ENCODE peak calls at places on chromosomes 6 and 20, in seven cellular contexts. Z, G, U, R, P, C and T are unnamed samples.

GRCh38 chr20:48717095-48717958 is 110.5 kb downstream of the PREX1 start:
- DNase-seq in Z (no peak), G (no peak), U (no peak), R (no peak), P (no peak), C (no peak), T (no peak)

GRCh38 chr6:51349866-51350265 is 531.2 kb downstream of the TFAP2B start:
- DNase-seq in Z (peak), G (no peak), U (no peak), R (no peak), P (no peak), C (no peak), T (no peak)

GRCh38 chr6:161257778-161258457 is 15.9 kb downstream of the AGPAT4 start:
- DNase-seq in Z (no peak), G (peak), U (no peak), R (peak), P (no peak), C (no peak), T (peak)

GRCh38 chr6:40485300-40485699 is 101.9 kb downstream of the LRFN2 start:
- DNase-seq in Z (no peak), G (no peak), U (no peak), R (no peak), P (no peak), C (no peak), T (no peak)

GRCh38 chr20:16904751-16905150 is 156.6 kb downstream of the OTOR start:
- DNase-seq in Z (peak), G (no peak), U (no peak), R (no peak), P (no peak), C (no peak), T (no peak)

GRCh38 chr20:58179432-58180099 is 48.9 kb downstream of the ANKRD60 start:
- DNase-seq in Z (peak), G (no peak), U (peak), R (no peak), P (no peak), C (peak), T (peak)

GRCh38 chr6:109105681-109106080 is 10.4 kb downstream of the CEP57L1 start:
- DNase-seq in Z (no peak), G (no peak), U (no peak), R (no peak), P (no peak), C (no peak), T (no peak)

GRCh38 chr6:16712931-16713484 is 48.3 kb downstream of the ATXN1 start:
- DNase-seq in Z (no peak), G (peak), U (peak), R (peak), P (no peak), C (no peak), T (peak)

GRCh38 chr6:31007694-31008093 is 2.6 kb upstream of the MUC22 start:
- DNase-seq in Z (no peak), G (peak), U (no peak), R (peak), P (no peak), C (no peak), T (peak)

GRCh38 chr6:75524322-75524972 is 30.8 kb upstream of the FILIP1 start:
- DNase-seq in Z (peak), G (peak), U (no peak), R (peak), P (no peak), C (no peak), T (peak)

GRCh38 chr20:53074811-53075314 is 102.7 kb downstream of the TSHZ2 start:
- DNase-seq in Z (no peak), G (peak), U (no peak), R (no peak), P (no peak), C (no peak), T (no peak)

GRCh38 chr6:130575971-130576370 is 210.2 kb downstream of the TMEM200A start:
- DNase-seq in Z (no peak), G (no peak), U (no peak), R (no peak), P (no peak), C (no peak), T (no peak)

GRCh38 chr20:37311710-37312355 is 22.4 kb downstream of the MANBAL start:
- DNase-seq in Z (no peak), G (peak), U (no peak), R (no peak), P (no peak), C (no peak), T (no peak)

GRCh38 chr6:154496191-154496590 is 14.3 kb downstream of the CNKSR3 start:
- DNase-seq in Z (no peak), G (no peak), U (no peak), R (no peak), P (no peak), C (no peak), T (no peak)

GRCh38 chr6:122789078-122789861 is at the start of gene SMPDL3A:
- DNase-seq in Z (peak), G (peak), U (peak), R (peak), P (peak), C (peak), T (peak)

GRCh38 chr6:164889980-164890379 is 419.4 kb downstream of the C6orf118 start:
- DNase-seq in Z (no peak), G (no peak), U (no peak), R (no peak), P (no peak), C (no peak), T (no peak)

GRCh38 chr6:105994522-105995402 is 91.4 kb upstream of the PRDM1 start:
- DNase-seq in Z (peak), G (peak), U (peak), R (peak), P (no peak), C (peak), T (peak)

GRCh38 chr6:84119277-84119676 is 85.7 kb downstream of the MRAP2 start:
- DNase-seq in Z (no peak), G (no peak), U (no peak), R (no peak), P (no peak), C (no peak), T (peak)

GRCh38 chr6:31354788-31355539 is 2.0 kb downstream of the HLA-B start:
- DNase-seq in Z (no peak), G (no peak), U (no peak), R (no peak), P (no peak), C (peak), T (no peak)

GRCh38 chr6:145749632-145750031 is 14.3 kb upstream of the EPM2A start:
- DNase-seq in Z (no peak), G (peak), U (no peak), R (peak), P (no peak), C (no peak), T (peak)

GRCh38 chr6:142819603-142820335 is 125.2 kb downstream of the HIVEP2 start:
- DNase-seq in Z (no peak), G (peak), U (peak), R (no peak), P (no peak), C (no peak), T (peak)

GRCh38 chr6:128519931-128520435 is 416 bp downstream of the PTPRK start:
- DNase-seq in Z (no peak), G (peak), U (no peak), R (no peak), P (peak), C (peak), T (peak)

GRCh38 chr6:141110486-141110885 is 1022.2 kb upstream of the GJE1 start:
- DNase-seq in Z (no peak), G (peak), U (no peak), R (no peak), P (no peak), C (no peak), T (peak)

GRCh38 chr6:82270791-82271392 is 23.3 kb upstream of the IBTK start:
- DNase-seq in Z (peak), G (peak), U (no peak), R (no peak), P (no peak), C (no peak), T (peak)

GRCh38 chr6:22910370-22910769 is 341.0 kb downstream of the HDGFL1 start:
- DNase-seq in Z (no peak), G (no peak), U (no peak), R (no peak), P (no peak), C (no peak), T (no peak)

GRCh38 chr20:23106271-23106851 is 20.2 kb upstream of the CD93 start:
- DNase-seq in Z (no peak), G (no peak), U (peak), R (no peak), P (no peak), C (no peak), T (peak)

GRCh38 chr20:2873747-2874041 is 413 bp downstream of the PTPRA start:
- DNase-seq in Z (peak), G (no peak), U (peak), R (no peak), P (peak), C (peak), T (peak)

GRCh38 chr20:21090112-21090737 is 15.9 kb downstream of the LINC00237 start:
- DNase-seq in Z (no peak), G (no peak), U (no peak), R (no peak), P (no peak), C (no peak), T (no peak)

GRCh38 chr6:170360476-170360875 is 53.9 kb downstream of the FAM120B start:
- DNase-seq in Z (no peak), G (no peak), U (no peak), R (no peak), P (no peak), C (no peak), T (peak)

GRCh38 chr6:30325150-30325872 is 1.4 kb upstream of the TRIM39 start:
- DNase-seq in Z (peak), G (peak), U (peak), R (no peak), P (no peak), C (no peak), T (peak)

GRCh38 chr20:46802696-46803445 is 91.8 kb upstream of the EYA2 start:
- DNase-seq in Z (no peak), G (no peak), U (no peak), R (no peak), P (no peak), C (no peak), T (no peak)

GRCh38 chr6:106413016-106413415 is 52.5 kb downstream of the CRYBG1 start:
- DNase-seq in Z (no peak), G (no peak), U (no peak), R (no peak), P (no peak), C (no peak), T (no peak)

GRCh38 chr6:82331031-82331773 is 32.4 kb upstream of the TPBG start:
- DNase-seq in Z (peak), G (peak), U (no peak), R (peak), P (no peak), C (no peak), T (peak)

GRCh38 chr20:4161447-4162251 is 146.3 kb upstream of the RNF24 start:
- DNase-seq in Z (no peak), G (no peak), U (no peak), R (no peak), P (no peak), C (no peak), T (peak)

GRCh38 chr6:152993847-152994246 is 8.7 kb downstream of the MTRF1L start:
- DNase-seq in Z (no peak), G (no peak), U (no peak), R (no peak), P (no peak), C (no peak), T (no peak)

GRCh38 chr6:40887904-40888303 is 151.1 kb downstream of the UNC5CL start:
- DNase-seq in Z (no peak), G (no peak), U (no peak), R (no peak), P (peak), C (no peak), T (no peak)

GRCh38 chr6:33860706-33861474 is 57.1 kb upstream of the MLN start:
- DNase-seq in Z (no peak), G (no peak), U (peak), R (no peak), P (no peak), C (no peak), T (peak)

GRCh38 chr6:137661601-137662000 is 167.4 kb upstream of the OLIG3 start:
- DNase-seq in Z (no peak), G (no peak), U (peak), R (no peak), P (no peak), C (no peak), T (peak)

GRCh38 chr6:43129434-43130194 is 41.5 kb upstream of the SRF start:
- DNase-seq in Z (peak), G (no peak), U (peak), R (no peak), P (no peak), C (no peak), T (peak)

DNA sequence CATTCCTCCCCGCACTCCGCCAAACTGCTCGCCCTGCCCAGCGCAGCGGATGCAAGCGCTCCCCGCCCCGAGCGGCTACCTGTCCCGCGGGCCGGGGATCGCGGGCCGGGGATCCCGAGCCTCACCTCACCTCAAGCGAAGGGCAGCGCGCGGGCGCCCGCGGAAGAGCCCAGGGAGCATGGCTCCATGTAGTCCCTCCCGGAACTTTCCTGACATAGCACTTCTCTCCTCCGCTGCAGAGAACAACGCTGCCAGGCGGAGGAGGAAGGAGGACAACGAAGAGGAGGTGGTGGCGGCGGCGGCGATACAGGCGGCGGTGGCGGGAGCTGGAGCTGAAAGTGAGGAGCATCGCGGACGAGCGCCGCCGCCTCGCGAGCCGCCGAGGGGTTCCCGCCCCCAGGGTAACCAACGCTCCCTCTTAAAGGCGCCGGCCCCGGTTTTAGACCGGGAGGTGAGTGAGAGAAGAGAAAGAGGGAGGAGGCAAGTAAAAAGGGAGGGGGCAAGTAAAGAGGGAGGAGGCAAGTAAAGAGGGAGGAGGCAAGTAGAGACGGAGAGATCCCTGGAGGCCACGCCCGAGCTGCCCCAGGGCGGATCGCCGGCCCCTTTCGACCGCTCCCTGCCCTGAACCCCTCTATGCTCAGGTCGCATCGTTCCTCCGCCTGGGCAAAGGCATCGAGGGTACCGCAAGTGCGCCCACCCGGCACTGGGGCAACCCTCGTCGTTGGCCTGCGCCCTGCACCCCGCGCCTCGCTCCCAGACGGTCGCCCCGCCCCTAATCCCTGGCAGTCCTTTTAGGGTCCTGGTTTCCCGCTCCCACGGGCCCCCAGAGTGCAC is at the start of gene GPR63:
- DNase-seq in Z (peak), G (peak), U (peak), R (peak), P (peak), C (peak), T (peak)
- TF ChIP-seq CTCF in Z (no peak), G (no peak), U (no peak), R (no peak), P (no peak), C (no peak), T (no peak)

GRCh38 chr20:34634392-34634791 is 42.5 kb downstream of the PIGU start:
- DNase-seq in Z (no peak), G (no peak), U (no peak), R (no peak), P (no peak), C (no peak), T (no peak)
- H3K4me3 ChIP-seq in Z (no peak), G (no peak), U (no peak), R (no peak), P (no peak), C (no peak), T (no peak)

GRCh38 chr20:39433461-39433860 is 471.3 kb downstream of the DHX35 start:
- DNase-seq in Z (no peak), G (no peak), U (no peak), R (no peak), P (no peak), C (no peak), T (no peak)

GRCh38 chr20:39424923-39425678 is 463.0 kb downstream of the DHX35 start:
- DNase-seq in Z (no peak), G (no peak), U (no peak), R (no peak), P (no peak), C (no peak), T (no peak)

GRCh38 chr20:39429716-39430115 is 467.6 kb downstream of the DHX35 start:
- DNase-seq in Z (peak), G (no peak), U (no peak), R (no peak), P (no peak), C (no peak), T (no peak)
- TF ChIP-seq CTCF in Z (peak), G (no peak), U (no peak), R (no peak), P (no peak), C (no peak), T (no peak)

DNA sequence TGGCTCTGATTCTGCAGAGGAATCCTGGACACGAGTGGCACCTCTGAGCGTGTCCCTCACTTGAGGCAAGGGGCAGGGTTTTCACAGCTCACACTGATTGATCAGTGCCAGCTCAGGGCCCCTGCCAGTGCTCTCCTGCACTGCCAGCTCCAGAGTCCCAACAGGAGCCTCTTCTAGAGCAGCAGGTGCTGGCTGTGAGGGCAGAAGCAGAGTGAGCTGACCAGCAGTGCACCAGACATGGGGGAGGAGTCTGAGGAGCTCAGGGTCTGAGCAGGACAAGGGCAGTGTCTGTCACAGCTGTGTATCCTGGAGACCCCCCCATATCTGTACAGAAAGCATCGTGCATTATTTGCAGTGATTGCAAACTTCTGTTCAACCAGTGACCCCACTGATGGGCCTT is 31.5 kb upstream of the THBS2 start:
- DNase-seq in Z (no peak), G (no peak), U (no peak), R (no peak), P (no peak), C (no peak), T (no peak)
- H3K4me3 ChIP-seq in Z (no peak), G (no peak), U (no peak), R (no peak), P (no peak), C (no peak), T (no peak)

GRCh38 chr20:44715495-44716308 is 533 bp downstream of the CCN5 start:
- DNase-seq in Z (no peak), G (no peak), U (no peak), R (no peak), P (no peak), C (peak), T (no peak)
- TF ChIP-seq CTCF in Z (no peak), G (no peak), U (no peak), R (no peak), P (no peak), C (no peak), T (no peak)

DNA sequence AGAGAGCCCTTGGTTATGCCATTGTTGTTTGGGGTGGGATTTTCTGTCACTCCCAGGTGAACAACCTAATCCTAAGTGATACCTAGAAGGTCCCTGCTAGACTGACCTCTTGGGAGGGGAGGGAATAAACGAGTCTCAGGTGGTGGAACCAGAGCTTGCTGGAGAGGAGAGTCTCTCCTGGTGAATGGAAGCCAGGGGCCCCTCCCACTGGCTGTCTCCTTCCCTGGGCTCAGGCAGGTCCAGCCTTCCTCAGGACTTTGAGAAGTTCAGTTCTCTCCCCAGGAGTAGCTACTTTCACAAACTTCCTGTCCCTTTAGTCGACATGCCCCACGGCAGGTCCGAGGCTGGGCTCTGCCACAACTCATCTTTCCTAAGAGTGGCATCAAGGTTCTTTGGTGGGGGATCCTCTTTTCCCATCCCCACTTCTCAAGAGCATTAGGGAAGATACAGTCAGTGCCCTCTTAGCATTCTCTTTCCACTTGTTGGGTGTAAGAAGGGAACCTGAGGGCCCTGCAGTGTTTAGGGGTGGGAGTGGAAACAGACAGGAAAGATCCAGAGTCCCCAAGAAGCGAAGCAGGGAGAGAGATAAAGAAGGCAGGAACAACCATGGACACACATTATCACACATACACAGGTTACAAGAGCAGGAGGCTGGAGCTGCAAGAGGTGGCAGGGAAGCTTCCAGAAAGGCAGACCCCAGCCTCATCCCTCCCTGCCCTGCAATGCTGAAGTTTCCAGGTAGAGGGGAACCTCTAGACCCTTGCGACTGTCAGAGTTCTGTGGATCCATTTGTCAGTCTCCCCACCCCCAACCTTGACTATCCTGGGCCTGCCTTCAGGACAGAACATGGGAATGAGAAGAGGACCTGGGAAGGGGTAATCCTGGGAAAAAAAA is 900 bp upstream of the GLP1R start:
- DNase-seq in Z (no peak), G (no peak), U (no peak), R (no peak), P (no peak), C (no peak), T (no peak)
- H3K4me3 ChIP-seq in Z (peak), G (no peak), U (no peak), R (no peak), P (no peak), C (no peak), T (no peak)

GRCh38 chr20:62625516-62625915 is 16.8 kb upstream of the SLCO4A1 start:
- DNase-seq in Z (no peak), G (no peak), U (no peak), R (no peak), P (no peak), C (peak), T (no peak)

GRCh38 chr20:62622877-62623487 is 19.3 kb upstream of the SLCO4A1 start:
- DNase-seq in Z (no peak), G (no peak), U (no peak), R (no peak), P (no peak), C (peak), T (no peak)

GRCh38 chr20:62624719-62625455 is 17.4 kb upstream of the SLCO4A1 start:
- DNase-seq in Z (no peak), G (no peak), U (peak), R (no peak), P (no peak), C (peak), T (no peak)

GRCh38 chr20:62623488-62624324 is 18.6 kb upstream of the SLCO4A1 start:
- DNase-seq in Z (peak), G (peak), U (peak), R (peak), P (peak), C (peak), T (peak)

GRCh38 chr20:62624325-62624690 is 18.0 kb upstream of the SLCO4A1 start:
- DNase-seq in Z (no peak), G (no peak), U (no peak), R (no peak), P (no peak), C (peak), T (no peak)
- TF ChIP-seq CTCF in Z (peak), G (no peak), U (peak), R (no peak), P (no peak), C (no peak), T (no peak)